ENCODE peak calls at places on chromosomes 4 and X, in four cellular contexts. B, Z, W and K are unnamed samples.

GRCh38 chrX:103338663-103339062 is 8.6 kb downstream of the TCEAL7 start:
- DNase-seq in B (no peak), Z (no peak), W (no peak), K (no peak)

GRCh38 chr4:140251566-140251965 is 97.6 kb upstream of the MAML3 start:
- DNase-seq in B (no peak), Z (no peak), W (no peak), K (peak)

GRCh38 chr4:138190452-138190858 is 51.7 kb downstream of the SLC7A11 start:
- DNase-seq in B (no peak), Z (no peak), W (no peak), K (no peak)

GRCh38 chr4:147968641-147969040 is 236.8 kb downstream of the ARHGAP10 start:
- DNase-seq in B (no peak), Z (no peak), W (no peak), K (no peak)

GRCh38 chr4:25061602-25062001 is 30.9 kb upstream of the LGI2 start:
- DNase-seq in B (no peak), Z (no peak), W (no peak), K (no peak)

GRCh38 chrX:20112022-20112421 is 4.7 kb downstream of the MAP7D2 start:
- DNase-seq in B (no peak), Z (no peak), W (no peak), K (no peak)

GRCh38 chrX:39397561-39398200 is 596.4 kb downstream of the MID1IP1 start:
- DNase-seq in B (no peak), Z (no peak), W (peak), K (no peak)

GRCh38 chrX:138858438-138858837 is 146.9 kb upstream of the FGF13 start:
- DNase-seq in B (no peak), Z (peak), W (no peak), K (peak)

GRCh38 chr4:114077610-114078009 is 98.2 kb upstream of the ARSJ start:
- DNase-seq in B (no peak), Z (peak), W (no peak), K (peak)

GRCh38 chr4:148857234-148857972 is 415.2 kb upstream of the NR3C2 start:
- DNase-seq in B (no peak), Z (no peak), W (no peak), K (peak)